ENCODE peak calls at places on chromosome 21, in ten cellular contexts. L is IMR-90, Z is tibial nerve, G is lower lobe of right lung, R is tibial artery, V is aorta, U is SK-N-SH, X is fibroblast of lung, P is SJCRH30, W is HCT116. K is an unnamed sample.
A peak's percentile ranks its signal among the peaks of the same experiment; 100 is the strongest.

GRCh38 chr21:38211321-38211720 is 45.5 kb upstream of the KCNJ15 start:
- DNase-seq in L (no peak), Z (no peak), G (no peak), R (no peak), V (no peak), U (no peak), X (no peak), P (no peak), W (no peak), K (no peak)

GRCh38 chr21:38170705-38171682 is 85.8 kb upstream of the KCNJ15 start:
- DNase-seq in L (peak; percentile 29), Z (no peak), G (no peak), R (no peak), V (no peak), U (no peak), X (peak; percentile 10), P (no peak), W (no peak), K (no peak)

GRCh38 chr21:16211339-16212303 is 481.8 kb downstream of the USP25 start:
- DNase-seq in L (peak; percentile 1), Z (no peak), G (no peak), R (no peak), V (no peak), U (no peak), X (peak; percentile 13), P (no peak), W (no peak), K (no peak)

GRCh38 chr21:31363720-31364119 is 19.7 kb upstream of the TIAM1 start:
- DNase-seq in L (no peak), Z (no peak), G (no peak), R (no peak), V (no peak), U (no peak), X (no peak), P (no peak), W (no peak), K (no peak)

GRCh38 chr21:25556087-25556486 is 51.2 kb downstream of the MRPL39 start:
- DNase-seq in L (no peak), Z (no peak), G (no peak), R (no peak), V (no peak), U (no peak), X (no peak), P (no peak), W (no peak), K (no peak)

GRCh38 chr21:39083377-39084008 is 99.8 kb downstream of the PSMG1 start:
- DNase-seq in L (no peak), Z (peak; percentile 50), G (peak; percentile 72), R (no peak), V (no peak), U (no peak), X (peak; percentile 56), P (no peak), W (no peak), K (no peak)

GRCh38 chr21:31988492-31989285 is 115.9 kb downstream of the HUNK start:
- DNase-seq in L (peak; percentile 32), Z (no peak), G (no peak), R (no peak), V (no peak), U (no peak), X (no peak), P (no peak), W (no peak), K (no peak)

GRCh38 chr21:36705679-36706481 is 7.0 kb downstream of the SIM2 start:
- DNase-seq in L (no peak), Z (no peak), G (no peak), R (no peak), V (peak; percentile 26), U (peak; percentile 55), X (no peak), P (no peak), W (no peak), K (peak; percentile 14)

GRCh38 chr21:32137266-32137665 is 141.6 kb downstream of the MIS18A start:
- DNase-seq in L (no peak), Z (no peak), G (no peak), R (no peak), V (no peak), U (no peak), X (no peak), P (peak; percentile 23), W (no peak), K (no peak)

GRCh38 chr21:16554522-16554921 is 824.7 kb downstream of the USP25 start:
- DNase-seq in L (no peak), Z (no peak), G (no peak), R (no peak), V (no peak), U (peak; percentile 34), X (no peak), P (no peak), W (no peak), K (peak; percentile 48)

GRCh38 chr21:46000731-46001641 is 19.4 kb downstream of the COL6A1 start:
- DNase-seq in L (no peak), Z (no peak), G (peak; percentile 43), R (peak; percentile 70), V (peak; percentile 43), U (no peak), X (no peak), P (peak; percentile 1), W (no peak), K (peak; percentile 31)

GRCh38 chr21:45998276-45998701 is 16.7 kb downstream of the COL6A1 start:
- DNase-seq in L (no peak), Z (no peak), G (no peak), R (peak; percentile 63), V (peak; percentile 40), U (no peak), X (no peak), P (no peak), W (no peak), K (no peak)

GRCh38 chr21:45998871-45999580 is 17.5 kb downstream of the COL6A1 start:
- DNase-seq in L (no peak), Z (no peak), G (peak; percentile 41), R (peak; percentile 70), V (peak; percentile 35), U (no peak), X (no peak), P (no peak), W (no peak), K (peak; percentile 21)

GRCh38 chr21:46000182-46000730 is 18.7 kb downstream of the COL6A1 start:
- DNase-seq in L (no peak), Z (no peak), G (peak; percentile 39), R (peak; percentile 62), V (peak; percentile 39), U (no peak), X (no peak), P (no peak), W (no peak), K (peak; percentile 15)

DNA sequence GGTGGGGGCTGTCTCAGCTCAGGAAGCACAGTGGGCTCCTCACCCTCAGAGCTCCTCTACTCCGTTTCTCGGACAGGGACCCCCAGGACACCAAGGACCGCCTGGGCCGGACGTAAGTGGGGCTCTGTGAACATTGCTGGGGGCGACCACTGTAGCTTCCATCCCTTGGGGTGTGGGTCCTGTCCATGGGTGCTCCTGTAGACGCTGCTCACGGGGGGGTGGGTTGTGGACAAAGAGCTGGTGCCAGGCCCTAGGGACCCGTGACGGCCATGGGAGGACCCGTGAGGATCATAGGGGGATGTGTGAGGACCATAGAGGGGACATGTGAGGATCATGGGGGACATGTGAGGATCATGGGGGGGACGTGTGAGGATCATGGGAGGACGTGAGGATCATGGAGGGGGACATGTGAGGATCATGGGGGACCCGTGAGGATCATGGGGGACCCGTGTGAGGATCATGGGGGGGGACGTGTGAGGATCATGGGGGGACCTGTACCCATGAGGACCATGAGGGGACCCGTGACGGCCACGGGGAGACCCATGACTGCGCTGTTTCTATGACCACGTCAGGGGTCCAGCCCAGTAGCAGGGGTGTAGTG is 18.1 kb downstream of the COL6A1 start:
- DNase-seq in L (no peak), Z (no peak), G (no peak), R (peak; percentile 65), V (peak; percentile 33), U (no peak), X (no peak), P (no peak), W (no peak), K (no peak)
- H3K36me3 ChIP-seq in L (peaks cover 97% of the 10 kb centered on the region), Z (no peaks in the 10 kb centered on the region), G (peaks cover 41% of the 10 kb centered on the region), R (peaks cover 97% of the 10 kb centered on the region), V (peaks cover 2% of the 10 kb centered on the region), U (no peaks in the 10 kb centered on the region), X (peaks cover 85% of the 10 kb centered on the region), P (no peaks in the 10 kb centered on the region), W (no peaks in the 10 kb centered on the region), K (peaks cover 17% of the 10 kb centered on the region)

DNA sequence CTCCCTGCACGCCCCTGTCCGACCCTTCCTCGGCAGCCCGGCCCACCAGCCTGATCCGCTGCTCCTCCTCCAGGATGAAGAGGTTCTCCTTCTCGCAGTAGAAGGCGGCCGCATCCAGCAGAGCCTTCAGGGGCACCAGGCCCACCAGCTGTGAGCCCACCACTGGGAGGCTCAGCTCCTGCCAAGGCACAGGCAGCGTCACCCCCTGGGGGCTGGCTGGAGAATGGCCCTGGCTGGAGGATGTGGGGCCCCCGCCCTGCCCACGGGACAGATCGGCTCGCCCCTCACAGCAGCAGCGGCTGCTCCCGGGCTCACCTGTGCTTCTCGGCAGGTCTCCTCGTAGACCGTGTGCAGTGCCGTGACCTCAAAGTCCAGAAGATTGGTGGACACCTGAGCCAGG is 5.3 kb downstream of the FTCD start:
- DNase-seq in L (no peak), Z (no peak), G (peak; percentile 36), R (peak; percentile 48), V (peak; percentile 40), U (no peak), X (no peak), P (no peak), W (no peak), K (peak; percentile 25)
- H3K27ac ChIP-seq in L (no peak overlapping the region), Z (no peak overlapping the region), G (no peak overlapping the region), R (no peak overlapping the region), V (no peak overlapping the region), U (no peak overlapping the region), X (no peak overlapping the region), P (no peak overlapping the region), W (no peak overlapping the region), K (no peak overlapping the region)

GRCh38 chr21:33950425-33951079 is 34.9 kb upstream of the ATP5PO start:
- DNase-seq in L (no peak), Z (no peak), G (no peak), R (no peak), V (no peak), U (no peak), X (no peak), P (no peak), W (no peak), K (no peak)
- H3K4me1 ChIP-seq in L (peaks cover 19% of the 10 kb centered on the region), Z (peaks cover 15% of the 10 kb centered on the region), G (peaks cover 18% of the 10 kb centered on the region), R (peaks cover 17% of the 10 kb centered on the region), V (no peaks in the 10 kb centered on the region), U (peaks cover 15% of the 10 kb centered on the region), X (peaks cover 12% of the 10 kb centered on the region), P (peaks cover 11% of the 10 kb centered on the region), W (peaks cover 40% of the 10 kb centered on the region), K (peaks cover 23% of the 10 kb centered on the region)

GRCh38 chr21:34148826-34149558 is 75.6 kb downstream of the MRPS6 start:
- DNase-seq in L (no peak), Z (no peak), G (no peak), R (no peak), V (no peak), U (no peak), X (no peak), P (no peak), W (no peak), K (no peak)
- H3K36me3 ChIP-seq in L (peaks cover 2% of the 10 kb centered on the region), Z (no peaks in the 10 kb centered on the region), G (peaks cover 6% of the 10 kb centered on the region), R (peaks cover 7% of the 10 kb centered on the region), V (no peaks in the 10 kb centered on the region), U (peaks cover 12% of the 10 kb centered on the region), X (no peaks in the 10 kb centered on the region), P (no peaks in the 10 kb centered on the region), W (peaks cover 3% of the 10 kb centered on the region), K (no peaks in the 10 kb centered on the region)

K was measured in heart left ventricle.